ENCODE peak calls at places on chromosomes 7 and 10, in six cellular contexts. One of them, this sample, is unnamed.

GRCh38 chr7:103445228-103446020 is 583 bp downstream of the SLC26A5 start:
- DNase-seq in K562: no peak
- DNase-seq in A549: no peak
- DNase-seq in GM12878: no peak
- DNase-seq in H1: no peak
- DNase-seq in sigmoid colon: no peak
- DNase-seq in this sample: no peak

GRCh38 chr10:12481956-12482355 is 132.6 kb downstream of the CAMK1D start:
- DNase-seq in K562: no peak
- DNase-seq in A549: no peak
- DNase-seq in GM12878: no peak
- DNase-seq in H1: no peak
- DNase-seq in sigmoid colon: no peak
- DNase-seq in this sample: no peak

GRCh38 chr10:119755446-119755845 is 29.6 kb downstream of the INPP5F start:
- DNase-seq in K562: no peak
- DNase-seq in A549: no peak
- DNase-seq in GM12878: no peak
- DNase-seq in H1: no peak
- DNase-seq in sigmoid colon: no peak
- DNase-seq in this sample: no peak

GRCh38 chr7:14507617-14508016 is 394.9 kb downstream of the DGKB start:
- DNase-seq in K562: no peak
- DNase-seq in A549: no peak
- DNase-seq in GM12878: no peak
- DNase-seq in H1: no peak
- DNase-seq in sigmoid colon: no peak
- DNase-seq in this sample: no peak

GRCh38 chr10:52927678-52928077 is 155.1 kb upstream of the MBL2 start:
- DNase-seq in K562: no peak
- DNase-seq in A549: no peak
- DNase-seq in GM12878: no peak
- DNase-seq in H1: no peak
- DNase-seq in sigmoid colon: no peak
- DNase-seq in this sample: no peak

GRCh38 chr10:132376394-132376851 is 20.6 kb upstream of the PWWP2B start:
- DNase-seq in K562: no peak
- DNase-seq in A549: no peak
- DNase-seq in GM12878: no peak
- DNase-seq in H1: no peak
- DNase-seq in sigmoid colon: peak; percentile 54
- DNase-seq in this sample: no peak

GRCh38 chr10:131403936-131404335 is 92.4 kb upstream of the TCERG1L start:
- DNase-seq in K562: no peak
- DNase-seq in A549: no peak
- DNase-seq in GM12878: no peak
- DNase-seq in H1: no peak
- DNase-seq in sigmoid colon: no peak
- DNase-seq in this sample: peak; percentile 42

GRCh38 chr7:2193575-2194305 is 39.0 kb downstream of the MAD1L1 start:
- DNase-seq in K562: no peak
- DNase-seq in A549: no peak
- DNase-seq in GM12878: no peak
- DNase-seq in H1: no peak
- DNase-seq in sigmoid colon: no peak
- DNase-seq in this sample: peak; percentile 19

GRCh38 chr7:68425377-68425776 is 1172.9 kb upstream of the AUTS2 start:
- DNase-seq in K562: no peak
- DNase-seq in A549: peak; percentile 46
- DNase-seq in GM12878: no peak
- DNase-seq in H1: no peak
- DNase-seq in sigmoid colon: no peak
- DNase-seq in this sample: no peak

GRCh38 chr7:55075464-55075971 is 56.7 kb downstream of the EGFR start:
- DNase-seq in K562: no peak
- DNase-seq in A549: no peak
- DNase-seq in GM12878: no peak
- DNase-seq in H1: no peak
- DNase-seq in sigmoid colon: peak; percentile 86
- DNase-seq in this sample: no peak

GRCh38 chr10:71331736-71332135 is 12.7 kb downstream of the SLC29A3 start:
- DNase-seq in K562: no peak
- DNase-seq in A549: no peak
- DNase-seq in GM12878: no peak
- DNase-seq in H1: no peak
- DNase-seq in sigmoid colon: no peak
- DNase-seq in this sample: no peak

GRCh38 chr10:96910488-96911395 is 78.6 kb downstream of the LCOR start:
- DNase-seq in K562: peak; percentile 17
- DNase-seq in A549: peak; percentile 52
- DNase-seq in GM12878: peak; percentile 28
- DNase-seq in H1: no peak
- DNase-seq in sigmoid colon: no peak
- DNase-seq in this sample: no peak

GRCh38 chr7:112995091-112995824 is 91.4 kb downstream of the GPR85 start:
- DNase-seq in K562: no peak
- DNase-seq in A549: no peak
- DNase-seq in GM12878: no peak
- DNase-seq in H1: no peak
- DNase-seq in sigmoid colon: no peak
- DNase-seq in this sample: no peak

GRCh38 chr10:69801434-69802315 is at the start of gene COL13A1:
- DNase-seq in K562: peak; percentile 26
- DNase-seq in A549: peak; percentile 35
- DNase-seq in GM12878: no peak
- DNase-seq in H1: peak; percentile 73
- DNase-seq in sigmoid colon: no peak
- DNase-seq in this sample: peak; percentile 84

GRCh38 chr10:83677795-83678194 is 461.5 kb upstream of the GHITM start:
- DNase-seq in K562: no peak
- DNase-seq in A549: no peak
- DNase-seq in GM12878: no peak
- DNase-seq in H1: no peak
- DNase-seq in sigmoid colon: peak; percentile 72
- DNase-seq in this sample: no peak

GRCh38 chr10:16612148-16612742 is 90.6 kb upstream of the C1QL3 start:
- DNase-seq in K562: peak; percentile 44
- DNase-seq in A549: peak; percentile 33
- DNase-seq in GM12878: no peak
- DNase-seq in H1: no peak
- DNase-seq in sigmoid colon: no peak
- DNase-seq in this sample: no peak

GRCh38 chr7:99027841-99028240 is 116.1 kb downstream of the SMURF1 start:
- DNase-seq in K562: no peak
- DNase-seq in A549: no peak
- DNase-seq in GM12878: no peak
- DNase-seq in H1: no peak
- DNase-seq in sigmoid colon: peak; percentile 50
- DNase-seq in this sample: no peak

GRCh38 chr7:86818903-86819302 is 175.2 kb downstream of the GRM3 start:
- DNase-seq in K562: no peak
- DNase-seq in A549: no peak
- DNase-seq in GM12878: no peak
- DNase-seq in H1: no peak
- DNase-seq in sigmoid colon: no peak
- DNase-seq in this sample: no peak
- TF ChIP-seq EP300 in K562: no peak
- TF ChIP-seq EP300 in A549: no peak
- TF ChIP-seq EP300 in GM12878: no peak
- TF ChIP-seq EP300 in H1: no peak
- TF ChIP-seq EP300 in sigmoid colon: no peak
- TF ChIP-seq EP300 in this sample: no peak

GRCh38 chr7:77388055-77388454 is 28.1 kb downstream of the GSAP start:
- DNase-seq in K562: no peak
- DNase-seq in A549: no peak
- DNase-seq in GM12878: no peak
- DNase-seq in H1: no peak
- DNase-seq in sigmoid colon: no peak
- DNase-seq in this sample: no peak

GRCh38 chr7:77386165-77386824 is 29.9 kb downstream of the GSAP start:
- DNase-seq in K562: no peak
- DNase-seq in A549: no peak
- DNase-seq in GM12878: no peak
- DNase-seq in H1: no peak
- DNase-seq in sigmoid colon: no peak
- DNase-seq in this sample: no peak

GRCh38 chr7:77382532-77382931 is 33.6 kb downstream of the GSAP start:
- DNase-seq in K562: no peak
- DNase-seq in A549: no peak
- DNase-seq in GM12878: no peak
- DNase-seq in H1: no peak
- DNase-seq in sigmoid colon: no peak
- DNase-seq in this sample: no peak

GRCh38 chr7:77378584-77378983 is 37.6 kb downstream of the GSAP start:
- DNase-seq in K562: no peak
- DNase-seq in A549: no peak
- DNase-seq in GM12878: no peak
- DNase-seq in H1: no peak
- DNase-seq in sigmoid colon: no peak
- DNase-seq in this sample: no peak

DNA sequence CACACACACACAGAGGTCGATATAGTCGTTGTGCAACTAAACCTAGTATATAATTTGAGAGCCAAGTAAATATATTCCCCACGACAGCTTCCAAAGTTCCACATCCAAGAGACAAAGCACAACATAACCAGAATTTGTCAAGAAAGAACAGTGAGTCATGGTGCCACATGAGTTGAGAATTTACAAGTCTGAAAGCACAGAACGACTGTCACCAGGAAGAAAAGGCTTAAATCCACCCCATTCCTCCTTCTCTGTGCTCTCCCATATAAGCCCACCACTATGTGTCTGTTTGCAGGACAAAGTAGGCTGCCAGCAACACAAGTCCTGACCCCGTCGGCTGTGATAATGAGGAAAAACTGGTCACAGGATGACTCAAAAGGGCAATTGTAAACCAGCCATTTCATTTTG is 32.8 kb downstream of the GSAP start:
- DNase-seq in K562: no peak
- DNase-seq in A549: no peak
- DNase-seq in GM12878: no peak
- DNase-seq in H1: no peak
- DNase-seq in sigmoid colon: no peak
- DNase-seq in this sample: no peak
- H3K27ac ChIP-seq in K562: no peak overlapping the region
- H3K27ac ChIP-seq in A549: no peak overlapping the region
- H3K27ac ChIP-seq in GM12878: no peak overlapping the region
- H3K27ac ChIP-seq in H1: no peak overlapping the region
- H3K27ac ChIP-seq in sigmoid colon: no peak overlapping the region
- H3K27ac ChIP-seq in this sample: no peak overlapping the region

DNA sequence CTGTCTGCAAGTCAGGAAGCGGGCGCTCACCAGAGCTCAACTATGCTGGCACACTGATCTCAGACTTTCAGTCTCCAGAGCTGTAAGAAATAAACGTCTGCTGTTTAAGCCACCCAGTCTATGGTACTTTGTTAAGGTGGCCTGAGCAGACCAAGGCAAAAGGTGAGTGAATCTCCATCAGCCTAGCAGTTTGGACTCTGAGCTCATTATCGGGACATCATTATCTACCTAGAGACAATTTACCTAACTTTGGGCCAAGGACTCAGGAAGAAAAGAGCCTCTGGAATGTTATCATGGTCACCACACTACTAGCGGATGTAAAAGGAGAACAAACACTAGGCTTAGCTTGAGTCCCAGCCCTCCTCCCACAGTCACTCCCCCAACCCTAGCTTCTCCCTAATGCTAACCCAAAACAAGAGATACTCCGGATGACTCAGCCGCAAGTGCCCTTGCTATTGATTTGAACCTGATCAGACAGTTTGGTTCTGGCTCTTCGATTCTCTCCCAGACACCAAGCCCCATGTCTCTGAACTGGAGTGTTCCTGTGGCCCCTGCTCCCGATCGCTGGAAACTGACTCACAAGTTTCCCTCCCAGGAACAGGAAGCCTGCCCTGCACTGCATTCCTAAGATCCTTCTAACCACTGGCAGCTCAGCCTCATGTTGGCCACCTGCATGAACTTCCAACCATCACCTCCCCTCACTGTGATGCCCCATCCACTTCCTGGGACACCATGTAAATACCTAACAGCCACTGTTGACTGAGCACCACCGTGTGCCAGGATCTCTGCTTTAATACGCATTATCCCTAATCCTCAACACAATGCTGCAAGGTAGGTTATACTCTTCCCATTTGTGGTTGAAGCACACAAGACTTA is 34.5 kb downstream of the CREB3L2 start:
- DNase-seq in K562: peak; percentile 87
- DNase-seq in A549: peak; percentile 27
- DNase-seq in GM12878: no peak
- DNase-seq in H1: no peak
- DNase-seq in sigmoid colon: no peak
- DNase-seq in this sample: no peak
- H3K4me1 ChIP-seq in K562: peaks cover 39% of the 10 kb centered on the region
- H3K4me1 ChIP-seq in A549: peaks cover 44% of the 10 kb centered on the region
- H3K4me1 ChIP-seq in GM12878: peaks cover 8% of the 10 kb centered on the region
- H3K4me1 ChIP-seq in H1: peaks cover 5% of the 10 kb centered on the region
- H3K4me1 ChIP-seq in sigmoid colon: peaks cover 91% of the 10 kb centered on the region
- H3K4me1 ChIP-seq in this sample: peaks cover 18% of the 10 kb centered on the region

GRCh38 chr10:3782456-3783312 is 2.3 kb downstream of the KLF6 start:
- DNase-seq in K562: peak; percentile 33
- DNase-seq in A549: peak; percentile 82
- DNase-seq in GM12878: no peak
- DNase-seq in H1: no peak
- DNase-seq in sigmoid colon: peak; percentile 91
- DNase-seq in this sample: peak; percentile 76
- TF ChIP-seq EP300 in K562: peak; percentile 54
- TF ChIP-seq EP300 in A549: no peak
- TF ChIP-seq EP300 in GM12878: peak; percentile 18
- TF ChIP-seq EP300 in H1: no peak
- TF ChIP-seq EP300 in sigmoid colon: peak; percentile 73
- TF ChIP-seq EP300 in this sample: peak; percentile 76

GRCh38 chr7:91436655-91437054 is 172.4 kb downstream of the FZD1 start:
- DNase-seq in K562: no peak
- DNase-seq in A549: no peak
- DNase-seq in GM12878: no peak
- DNase-seq in H1: no peak
- DNase-seq in sigmoid colon: no peak
- DNase-seq in this sample: no peak
- H3K27ac ChIP-seq in K562: no peak overlapping the region
- H3K27ac ChIP-seq in A549: no peak overlapping the region
- H3K27ac ChIP-seq in GM12878: no peak overlapping the region
- H3K27ac ChIP-seq in H1: no peak overlapping the region
- H3K27ac ChIP-seq in sigmoid colon: no peak overlapping the region
- H3K27ac ChIP-seq in this sample: no peak overlapping the region

GRCh38 chr7:155373359-155374273 is 75.9 kb downstream of the INSIG1 start:
- DNase-seq in K562: no peak
- DNase-seq in A549: no peak
- DNase-seq in GM12878: no peak
- DNase-seq in H1: no peak
- DNase-seq in sigmoid colon: no peak
- DNase-seq in this sample: no peak
- H3K4me1 ChIP-seq in K562: peaks cover 21% of the 10 kb centered on the region
- H3K4me1 ChIP-seq in A549: peaks cover 13% of the 10 kb centered on the region
- H3K4me1 ChIP-seq in GM12878: peaks cover 4% of the 10 kb centered on the region
- H3K4me1 ChIP-seq in H1: peaks cover 26% of the 10 kb centered on the region
- H3K4me1 ChIP-seq in sigmoid colon: peaks cover 53% of the 10 kb centered on the region
- H3K4me1 ChIP-seq in this sample: peaks cover 49% of the 10 kb centered on the region

GRCh38 chr10:6917125-6917524 is 337.0 kb upstream of the PRKCQ start:
- DNase-seq in K562: no peak
- DNase-seq in A549: no peak
- DNase-seq in GM12878: no peak
- DNase-seq in H1: no peak
- DNase-seq in sigmoid colon: no peak
- DNase-seq in this sample: peak; percentile 37
- TF ChIP-seq EP300 in K562: no peak
- TF ChIP-seq EP300 in A549: no peak
- TF ChIP-seq EP300 in GM12878: no peak
- TF ChIP-seq EP300 in H1: no peak
- TF ChIP-seq EP300 in sigmoid colon: peak; percentile 38
- TF ChIP-seq EP300 in this sample: no peak

GRCh38 chr10:1287493-1288480 is 231.6 kb downstream of the WDR37 start:
- DNase-seq in K562: no peak
- DNase-seq in A549: no peak
- DNase-seq in GM12878: no peak
- DNase-seq in H1: no peak
- DNase-seq in sigmoid colon: no peak
- DNase-seq in this sample: no peak
- H3K27ac ChIP-seq in K562: no peak overlapping the region
- H3K27ac ChIP-seq in A549: no peak overlapping the region
- H3K27ac ChIP-seq in GM12878: no peak overlapping the region
- H3K27ac ChIP-seq in H1: no peak overlapping the region
- H3K27ac ChIP-seq in sigmoid colon: no peak overlapping the region
- H3K27ac ChIP-seq in this sample: no peak overlapping the region

This sample was measured in upper lobe of left lung.